ENCODE peak calls at places on chromosomes 5 and 9, in nine cellular contexts. Z is keratinocyte, O is posterior vena cava, P is foreskin fibroblast, K is G401, T is adrenal gland, E is GM12865, L is ACHN, H is amniotic epithelial cell. B is an unnamed sample.
A peak's percentile ranks its signal among the peaks of the same experiment; 100 is the strongest.

GRCh38 chr9:114484854-114485443 is 20.3 kb downstream of the WHRN start:
- DNase-seq in H (peak; percentile 65), P (peak; percentile 60), O (no peak), Z (peak; percentile 86), E (peak; percentile 82), T (peak; percentile 59), L (peak; percentile 73), K (no peak), B (no peak)

GRCh38 chr5:36304095-36304494 is 2.4 kb upstream of the RANBP3L start:
- DNase-seq in K (no peak), O (no peak), E (no peak), Z (no peak), H (no peak), L (no peak), P (no peak), T (no peak), B (no peak)

GRCh38 chr5:93273176-93273575 is 307.8 kb downstream of the NR2F1-AS1 start:
- DNase-seq in P (peak; percentile 72), O (no peak), L (peak; percentile 3), Z (no peak), T (no peak), K (no peak), H (peak; percentile 96), E (no peak), B (peak; percentile 44)

GRCh38 chr5:54834121-54834842 is 151.1 kb downstream of the ESM1 start:
- DNase-seq in P (no peak), H (no peak), L (no peak), T (no peak), K (no peak), Z (no peak), O (no peak), E (no peak), B (no peak)

GRCh38 chr5:52560366-52560765 is 227.3 kb upstream of the ITGA1 start:
- DNase-seq in P (peak; percentile 6), H (peak; percentile 3), K (no peak), Z (no peak), T (no peak), E (no peak), O (no peak), L (peak; percentile 34), B (peak; percentile 19)

GRCh38 chr9:72615931-72616330 is 94.5 kb downstream of the TMC1 start:
- DNase-seq in Z (no peak), E (no peak), P (peak; percentile 52), H (no peak), L (no peak), O (no peak), K (no peak), T (no peak), B (no peak)

GRCh38 chr5:136424835-136425694 is 59.7 kb upstream of the TRPC7 start:
- DNase-seq in E (peak; percentile 76), T (peak; percentile 79), O (peak; percentile 87), K (peak; percentile 37), P (peak; percentile 54), H (peak; percentile 49), Z (peak; percentile 9), L (peak; percentile 66), B (peak; percentile 32)

GRCh38 chr5:8756498-8757084 is 789.3 kb downstream of the SEMA5A start:
- DNase-seq in H (peak; percentile 48), O (no peak), T (no peak), L (peak; percentile 37), P (peak; percentile 70), Z (peak; percentile 9), K (no peak), E (peak; percentile 23), B (peak; percentile 45)

GRCh38 chr5:37478495-37478894 is 99.4 kb downstream of the WDR70 start:
- DNase-seq in O (no peak), Z (no peak), L (no peak), E (no peak), P (no peak), K (no peak), H (no peak), T (no peak), B (no peak)

GRCh38 chr5:149860801-149861322 is 83.7 kb downstream of the PDE6A start:
- DNase-seq in L (peak; percentile 26), O (no peak), K (no peak), P (no peak), T (no peak), H (peak; percentile 74), Z (no peak), E (peak; percentile 75), B (peak; percentile 8)

GRCh38 chr5:136016945-136017530 is 11.8 kb upstream of the TGFBI start:
- DNase-seq in Z (peak; percentile 92), O (no peak), T (peak; percentile 38), L (peak; percentile 97), K (peak; percentile 50), P (peak; percentile 96), E (no peak), H (peak; percentile 83), B (peak; percentile 91)

GRCh38 chr5:138641547-138642298 is 66.5 kb upstream of the HSPA9 start:
- DNase-seq in L (peak; percentile 65), T (peak; percentile 89), Z (no peak), K (peak; percentile 40), H (peak; percentile 65), E (peak; percentile 74), O (peak; percentile 87), P (peak; percentile 81), B (peak; percentile 48)

B was measured in kidney glomerular epithelial cell.